ENCODE peak calls at places on chromosome 17, in eight cellular contexts. E is myocyte, S is H9, F is kidney glomerular epithelial cell, T is keratinocyte, P is endothelial cell, R is cardiac muscle cell, A is stromal cell of bone marrow. L is an unnamed sample.

GRCh38 chr17:1109606-1110523 is 69.9 kb downstream of the ABR start:
- DNase-seq in S (peak), R (peak), A (no peak), F (no peak), P (peak), E (peak), T (no peak), L (peak)

GRCh38 chr17:43839670-43840101 is 6.7 kb upstream of the MPP3 start:
- DNase-seq in S (no peak), R (no peak), A (no peak), F (no peak), T (no peak), P (no peak), E (peak), L (no peak)

GRCh38 chr17:31310260-31310659 is 3.6 kb downstream of the EVI2B start:
- DNase-seq in F (no peak), R (no peak), A (no peak), P (no peak), T (no peak), S (no peak), E (no peak), L (no peak)

GRCh38 chr17:49896222-49896621 is 48.4 kb upstream of the TAC4 start:
- DNase-seq in P (no peak), R (no peak), E (no peak), S (no peak), T (no peak), A (no peak), F (no peak), L (no peak)

GRCh38 chr17:44930667-44931066 is 15.4 kb upstream of the GFAP start:
- DNase-seq in P (no peak), A (no peak), S (no peak), R (no peak), F (no peak), E (no peak), T (no peak), L (no peak)

GRCh38 chr17:75019710-75020109 is 7.2 kb downstream of the MRPL58 start:
- DNase-seq in A (no peak), R (no peak), S (no peak), T (no peak), E (no peak), F (no peak), P (no peak), L (no peak)

GRCh38 chr17:45171338-45172231 is 9.9 kb downstream of the HEXIM2 start:
- DNase-seq in P (no peak), F (peak), A (no peak), T (peak), E (peak), S (peak), R (peak), L (peak)

GRCh38 chr17:307295-307691 is 45.3 kb downstream of the RPH3AL start:
- DNase-seq in E (no peak), F (no peak), P (no peak), S (no peak), T (no peak), A (no peak), R (no peak), L (no peak)

GRCh38 chr17:32266389-32267269 is 997 bp downstream of the RHBDL3 start:
- DNase-seq in R (peak), E (no peak), T (no peak), F (no peak), S (peak), A (no peak), P (no peak), L (no peak)

L was measured in HCEC 1CT.